ENCODE peak calls at places on chromosomes 5 and 9, in nine cellular contexts. R, J, A, F, B, W, D, T and S are unnamed samples. For H3K4me1, the result is how much of the 10 kb centered on the place peaks cover.

GRCh38 chr5:98816574-98817222 is 43.2 kb downstream of the RGMB start:
- DNase-seq in F (peak), T (no peak), A (no peak), D (no peak), R (no peak), J (no peak), B (no peak), W (no peak), S (no peak)

GRCh38 chr5:61811052-61811451 is 479.0 kb downstream of the ZSWIM6 start:
- DNase-seq in D (no peak), J (no peak), R (no peak), A (no peak), F (no peak), B (no peak), T (no peak), W (no peak), S (no peak)

GRCh38 chr5:35618297-35618636 is 604 bp downstream of the SPEF2 start:
- DNase-seq in J (no peak), B (no peak), A (no peak), R (no peak), T (peak), F (no peak), D (no peak), W (no peak), S (no peak)

GRCh38 chr5:98299435-98299834 is 474.0 kb upstream of the RGMB start:
- DNase-seq in A (no peak), W (no peak), F (no peak), D (no peak), T (no peak), R (no peak), J (no peak), B (peak), S (no peak)

GRCh38 chr9:1535599-1535998 is 479.5 kb upstream of the SMARCA2 start:
- DNase-seq in T (no peak), D (no peak), J (no peak), F (no peak), B (no peak), A (no peak), R (no peak), W (no peak), S (no peak)

GRCh38 chr5:135461752-135462151 is 9.6 kb upstream of the TIFAB start:
- DNase-seq in F (no peak), W (no peak), T (no peak), A (peak), J (no peak), D (peak), B (no peak), R (no peak), S (no peak)

GRCh38 chr5:41503321-41503720 is 7.1 kb downstream of the PLCXD3 start:
- DNase-seq in W (no peak), T (no peak), A (no peak), J (no peak), F (no peak), B (no peak), R (no peak), D (no peak), S (no peak)

GRCh38 chr5:149151717-149152116 is 10.4 kb downstream of the ABLIM3 start:
- DNase-seq in J (no peak), D (no peak), B (peak), F (no peak), T (no peak), W (peak), R (no peak), A (no peak), S (no peak)

GRCh38 chr5:179336871-179337165 is 8.4 kb downstream of the ADAMTS2 start:
- DNase-seq in A (peak), W (no peak), B (no peak), T (no peak), J (no peak), R (no peak), F (no peak), D (no peak), S (no peak)

GRCh38 chr9:38373679-38374078 is 18.8 kb upstream of the ALDH1B1 start:
- DNase-seq in J (no peak), B (no peak), D (no peak), A (no peak), F (no peak), T (no peak), W (no peak), R (no peak), S (no peak)

GRCh38 chr9:27053369-27054057 is 48.0 kb upstream of the LRRC19 start:
- DNase-seq in A (no peak), J (no peak), T (no peak), W (no peak), B (peak), F (no peak), D (no peak), R (no peak), S (no peak)

GRCh38 chr9:19445452-19445851 is 36.6 kb downstream of the ACER2 start:
- DNase-seq in R (no peak), A (no peak), T (no peak), J (no peak), F (no peak), B (no peak), W (no peak), D (no peak), S (no peak)

GRCh38 chr9:129770741-129771140 is 17.9 kb upstream of the PTGES start:
- DNase-seq in B (no peak), R (no peak), W (no peak), D (no peak), F (no peak), T (no peak), J (no peak), A (no peak), S (no peak)

GRCh38 chr9:125632321-125633115 is 74.5 kb downstream of the MAPKAP1 start:
- DNase-seq in A (no peak), T (no peak), B (peak), W (no peak), F (no peak), D (no peak), J (no peak), R (no peak), S (no peak)

GRCh38 chr9:41229408-41230401 is 40.6 kb upstream of the ZNG1F start:
- DNase-seq in W (peak), B (peak), R (peak), T (no peak), F (no peak), A (peak), J (no peak), D (no peak), S (no peak)

DNA sequence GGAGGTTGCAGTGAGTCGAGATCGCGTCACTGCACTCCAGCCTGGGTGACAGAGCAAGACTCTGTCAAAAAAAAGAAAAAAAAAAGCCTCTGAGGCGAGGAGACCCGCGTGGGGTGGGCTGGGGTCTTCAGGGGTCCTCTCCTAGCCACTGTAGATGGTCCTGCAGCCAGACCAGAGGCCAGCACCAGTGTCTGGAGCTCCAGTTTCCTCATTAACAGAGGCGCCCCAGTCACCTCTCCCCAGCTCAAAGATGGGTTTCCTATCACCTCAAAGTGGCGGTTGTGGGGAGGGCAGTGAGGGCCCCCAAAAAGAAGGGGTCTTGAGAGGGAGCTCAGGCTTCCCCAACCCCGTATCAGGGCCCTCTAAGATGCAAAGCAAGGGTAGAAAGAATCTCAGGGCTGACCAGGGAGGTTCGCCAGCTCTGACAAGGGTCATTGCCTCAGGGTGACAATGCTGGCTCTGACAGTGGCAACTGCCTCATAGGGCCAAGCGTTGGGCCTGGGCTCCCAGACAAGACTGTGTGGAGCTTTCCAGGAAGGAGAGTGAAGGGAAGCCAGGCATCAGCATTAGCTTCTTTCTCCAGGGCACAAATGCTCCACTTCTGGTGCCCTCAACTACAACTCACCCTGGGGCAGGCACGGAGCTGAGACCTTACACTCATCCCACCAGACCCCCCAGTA is 15.0 kb downstream of the STK10 start:
- DNase-seq in R (no peak), D (no peak), A (no peak), F (no peak), B (no peak), W (no peak), J (no peak), T (no peak), S (no peak)
- H3K4me1 ChIP-seq in R (half or more), D (under half), A (under half), F (half or more), B (under half), W (under half), J (under half), T (under half), S (under half)

DNA sequence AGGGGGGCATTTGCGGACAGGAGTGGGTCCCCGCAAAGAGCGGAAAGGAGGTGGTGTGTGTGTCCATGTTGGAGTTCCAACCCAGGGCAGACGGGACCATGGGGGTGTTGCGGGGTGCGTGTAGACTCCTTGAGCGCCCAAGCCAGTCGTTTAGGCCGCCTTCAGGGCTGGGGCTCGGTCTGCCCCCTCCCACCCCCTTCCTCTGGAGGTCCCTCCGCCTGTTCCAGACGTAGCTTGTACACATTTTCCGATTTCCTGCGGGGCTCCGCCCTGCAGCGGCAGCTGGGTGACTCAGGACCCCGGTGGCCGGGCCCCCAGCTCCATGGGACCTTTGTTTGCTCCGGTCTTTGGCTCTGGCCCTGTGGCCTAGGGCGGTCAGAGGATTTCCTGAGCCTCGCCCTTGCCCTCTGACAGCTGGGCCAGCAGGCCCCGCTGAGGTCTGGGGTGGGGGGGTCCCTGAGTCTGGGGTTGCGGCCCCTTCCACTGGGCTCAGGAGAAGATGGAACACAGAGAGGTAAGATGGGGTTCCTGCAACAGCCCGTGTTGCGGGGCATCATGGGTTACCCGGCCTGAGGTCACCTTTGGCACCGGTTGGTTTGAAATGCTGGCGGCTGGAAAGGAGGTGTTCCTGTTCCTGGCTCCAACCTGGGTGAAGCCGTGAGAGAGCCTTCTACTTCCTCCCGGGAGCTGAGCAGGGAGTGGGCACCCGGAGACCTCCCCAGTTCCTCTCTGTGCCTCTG is 1.5 kb downstream of the PKN3 start:
- DNase-seq in A (peak), W (no peak), R (no peak), J (no peak), T (no peak), F (peak), D (peak), B (no peak), S (peak)
- H3K4me3 ChIP-seq in A (no peak), W (peak), R (peak), J (peak), T (peak), F (peak), D (peak), B (no peak), S (peak)

GRCh38 chr5:139577689-139578347 is 16.7 kb downstream of the UBE2D2 start:
- DNase-seq in R (no peak), D (no peak), F (no peak), A (no peak), J (no peak), T (no peak), B (no peak), W (no peak), S (no peak)

GRCh38 chr5:139575751-139576150 is 14.6 kb downstream of the UBE2D2 start:
- DNase-seq in J (no peak), T (no peak), A (no peak), B (no peak), D (no peak), W (no peak), R (no peak), F (no peak), S (no peak)

GRCh38 chr5:139575313-139575646 is 14.1 kb downstream of the UBE2D2 start:
- DNase-seq in D (no peak), B (no peak), T (no peak), W (no peak), A (no peak), F (no peak), J (no peak), R (no peak), S (no peak)

GRCh38 chr5:139571966-139572365 is 10.8 kb downstream of the UBE2D2 start:
- DNase-seq in W (no peak), D (no peak), F (no peak), R (no peak), J (no peak), T (no peak), B (no peak), A (no peak), S (no peak)

GRCh38 chr5:139574641-139575312 is 13.6 kb downstream of the UBE2D2 start:
- DNase-seq in J (no peak), R (peak), T (peak), F (no peak), D (no peak), A (no peak), W (peak), B (peak), S (no peak)
- H3K4me1 ChIP-seq in J (under half), R (under half), T (under half), F (half or more), D (half or more), A (under half), W (under half), B (under half), S (half or more)

GRCh38 chr9:4886698-4887097 is 94.0 kb downstream of the RCL1 start:
- DNase-seq in F (no peak), A (no peak), R (no peak), T (no peak), W (no peak), B (no peak), D (no peak), J (peak), S (no peak)

GRCh38 chr9:4879098-4879497 is 86.4 kb downstream of the RCL1 start:
- DNase-seq in T (no peak), W (no peak), B (no peak), A (no peak), D (no peak), J (no peak), F (no peak), R (no peak), S (no peak)

GRCh38 chr9:4887556-4887955 is 94.8 kb downstream of the RCL1 start:
- DNase-seq in F (no peak), T (no peak), B (peak), W (no peak), J (no peak), A (peak), R (no peak), D (peak), S (no peak)

DNA sequence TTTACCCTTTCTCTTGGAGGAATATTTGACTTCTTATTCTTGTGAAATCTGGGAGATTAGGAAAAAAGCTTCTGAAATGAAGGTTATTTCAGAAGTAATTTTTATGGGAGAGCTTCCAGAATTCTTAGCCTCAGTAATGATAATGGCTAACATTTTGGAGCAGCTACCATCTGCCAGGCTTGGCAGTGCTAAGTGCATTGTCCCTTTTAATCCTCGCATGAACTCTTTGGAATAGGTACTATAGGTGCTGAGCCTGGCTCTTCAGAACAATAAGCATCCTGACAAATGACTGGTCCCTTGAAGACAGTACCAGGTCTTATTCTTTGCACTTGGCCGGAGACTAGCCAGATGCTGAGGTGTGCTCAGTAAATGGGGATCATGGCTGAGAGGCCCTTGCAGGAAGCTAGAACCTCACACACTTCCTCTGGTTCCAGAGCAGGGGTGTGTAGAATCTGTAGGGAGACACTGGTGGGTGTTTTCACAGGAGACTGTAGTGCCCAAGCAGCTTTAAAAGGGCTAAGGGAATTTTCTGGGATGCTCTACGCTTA is 90.7 kb downstream of the RCL1 start:
- DNase-seq in W (no peak), D (no peak), B (no peak), R (no peak), J (no peak), T (no peak), F (no peak), A (no peak), S (no peak)
- H3K4me3 ChIP-seq in W (no peak), D (no peak), B (no peak), R (no peak), J (no peak), T (no peak), F (no peak), A (no peak), S (no peak)

GRCh38 chr5:81575924-81576323 is 175.0 kb downstream of the SSBP2 start:
- DNase-seq in R (no peak), B (no peak), J (no peak), F (no peak), D (no peak), A (no peak), W (no peak), T (no peak), S (no peak)
- H3K4me1 ChIP-seq in R (under half), B (under half), J (under half), F (under half), D (under half), A (under half), W (under half), T (under half), S (under half)

GRCh38 chr9:93061791-93062299 is 3.3 kb downstream of the SUSD3 start:
- DNase-seq in A (no peak), D (no peak), J (no peak), F (peak), T (no peak), W (peak), R (no peak), B (no peak), S (no peak)

GRCh38 chr9:93059960-93060591 is 1.6 kb downstream of the SUSD3 start:
- DNase-seq in D (no peak), F (no peak), J (no peak), B (no peak), R (no peak), A (no peak), T (no peak), W (peak), S (no peak)

GRCh38 chr9:93059097-93059959 is 827 bp downstream of the SUSD3 start:
- DNase-seq in R (no peak), A (no peak), W (no peak), B (no peak), J (no peak), T (no peak), D (no peak), F (peak), S (no peak)

GRCh38 chr9:93061260-93061751 is 2.8 kb downstream of the SUSD3 start:
- DNase-seq in B (no peak), F (no peak), A (no peak), T (no peak), R (no peak), D (no peak), J (no peak), W (no peak), S (no peak)

GRCh38 chr9:93060746-93061259 is 2.3 kb downstream of the SUSD3 start:
- DNase-seq in A (no peak), T (no peak), R (no peak), D (no peak), B (peak), W (no peak), J (no peak), F (peak), S (no peak)
- H3K4me3 ChIP-seq in A (no peak), T (no peak), R (no peak), D (no peak), B (no peak), W (no peak), J (no peak), F (no peak), S (no peak)

DNA sequence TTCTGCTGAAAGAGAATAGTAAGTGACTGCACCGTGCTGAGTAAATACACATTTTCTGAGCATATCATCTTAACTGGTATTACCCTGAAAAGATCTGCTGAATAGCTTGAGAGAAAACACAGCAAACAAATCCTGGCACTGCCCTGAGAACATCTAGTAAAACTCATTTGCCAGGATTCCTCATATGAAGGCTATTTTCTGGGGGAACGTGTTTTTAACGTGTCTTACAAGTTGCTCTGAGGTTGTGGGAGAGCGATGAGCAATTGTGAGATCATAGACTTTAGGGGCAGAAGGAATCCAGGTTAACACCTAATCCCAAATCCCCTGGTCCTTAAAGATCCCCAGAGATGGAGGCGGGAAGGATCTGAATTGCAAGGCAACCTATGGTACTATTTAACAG is 331.9 kb upstream of the RFX3 start:
- DNase-seq in W (no peak), B (peak), A (no peak), J (no peak), F (no peak), D (no peak), T (no peak), R (no peak), S (no peak)
- H3K4me1 ChIP-seq in W (under half), B (under half), A (under half), J (under half), F (under half), D (under half), T (under half), R (under half), S (under half)

DNA sequence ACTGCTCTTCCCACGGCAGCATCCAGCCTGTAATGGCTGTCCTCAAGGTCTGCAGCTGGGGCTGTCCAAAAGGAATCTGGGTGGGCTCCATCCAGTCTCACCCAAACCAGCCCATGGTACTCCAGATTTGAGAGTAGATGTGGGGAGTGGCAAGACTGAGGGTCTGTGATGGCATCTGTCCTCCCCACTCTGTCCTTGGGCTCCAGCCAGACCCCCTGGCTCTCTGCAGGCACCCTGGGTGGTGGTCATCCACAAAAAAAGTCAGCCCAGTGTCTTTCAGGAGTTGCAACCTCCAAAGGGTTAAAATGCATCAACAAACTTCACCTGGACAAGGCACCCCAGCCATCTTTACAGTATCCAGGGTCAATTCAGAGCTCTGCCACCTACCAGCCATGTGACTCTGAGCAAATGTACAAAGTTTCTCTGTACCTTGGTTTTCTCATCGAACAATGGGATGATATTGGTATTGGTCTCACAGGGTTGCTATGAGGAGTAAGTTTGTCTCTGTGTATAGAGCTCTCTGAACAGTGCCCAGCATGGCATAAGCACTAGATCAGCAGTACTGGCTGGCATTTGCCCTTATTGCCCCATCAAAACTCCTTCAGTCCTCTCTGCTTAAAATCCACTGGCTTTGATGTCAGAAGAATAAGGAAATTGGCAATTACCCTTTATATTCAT is 7.3 kb upstream of the S1PR3 start:
- DNase-seq in W (no peak), D (no peak), J (no peak), R (no peak), A (no peak), B (no peak), T (no peak), F (no peak), S (no peak)
- H3K4me3 ChIP-seq in W (no peak), D (no peak), J (no peak), R (no peak), A (no peak), B (no peak), T (no peak), F (no peak), S (no peak)